ENCODE peak calls at places on chromosome 5, in nine cellular contexts. A, J, S, L, V, O, H, Y and U are unnamed samples.

GRCh38 chr5:58926549-58926948 is 343.7 kb downstream of the RAB3C start:
- DNase-seq in H (no peak), J (no peak), O (no peak), V (no peak), Y (no peak), S (no peak), L (no peak), A (no peak), U (no peak)

GRCh38 chr5:317086-317811 is 4.3 kb upstream of the AHRR start:
- DNase-seq in V (peak), A (no peak), S (peak), L (peak), J (no peak), H (no peak), O (peak), Y (peak), U (peak)

GRCh38 chr5:143338658-143339366 is 64.7 kb downstream of the NR3C1 start:
- DNase-seq in J (no peak), O (no peak), L (peak), H (no peak), Y (no peak), S (no peak), V (peak), A (no peak), U (no peak)

GRCh38 chr5:76724871-76725270 is 8.9 kb downstream of the F2R start:
- DNase-seq in L (peak), O (no peak), S (no peak), V (peak), Y (no peak), J (no peak), H (peak), A (no peak), U (no peak)

GRCh38 chr5:177498013-177498847 is 826 bp upstream of the PDLIM7 start:
- DNase-seq in J (no peak), Y (no peak), L (no peak), O (no peak), H (no peak), A (peak), S (peak), V (no peak), U (no peak)

GRCh38 chr5:135491552-135492318 is 39.6 kb upstream of the TIFAB start:
- DNase-seq in S (no peak), L (no peak), V (no peak), J (no peak), O (no peak), A (no peak), Y (no peak), H (no peak), U (no peak)

GRCh38 chr5:132093310-132093709 is 19.7 kb downstream of the CSF2 start:
- DNase-seq in J (no peak), L (no peak), S (no peak), Y (peak), A (no peak), H (no peak), O (no peak), V (no peak), U (no peak)

GRCh38 chr5:3414371-3414770 is 181.3 kb upstream of the IRX1 start:
- DNase-seq in S (no peak), O (no peak), Y (no peak), A (no peak), L (no peak), V (no peak), J (no peak), H (no peak), U (no peak)

GRCh38 chr5:138557677-138558076 is 14.6 kb upstream of the ETF1 start:
- DNase-seq in L (no peak), J (no peak), Y (no peak), O (no peak), A (no peak), S (no peak), V (no peak), H (no peak), U (no peak)

GRCh38 chr5:141326088-141326854 is 4.0 kb upstream of the PCDHGA1 start:
- DNase-seq in V (peak), J (peak), O (peak), S (peak), L (peak), H (no peak), A (peak), Y (peak), U (no peak)

GRCh38 chr5:137328418-137328937 is 170.6 kb downstream of the SPOCK1 start:
- DNase-seq in O (no peak), Y (no peak), L (no peak), V (no peak), J (no peak), S (no peak), H (no peak), A (no peak), U (no peak)

GRCh38 chr5:78103226-78103722 is 191.2 kb downstream of the AP3B1 start:
- DNase-seq in H (no peak), O (no peak), J (no peak), S (no peak), L (no peak), V (no peak), Y (no peak), A (no peak), U (no peak)

GRCh38 chr5:1568201-1568979 is 44.6 kb upstream of the LPCAT1 start:
- DNase-seq in A (no peak), O (no peak), V (peak), J (no peak), S (no peak), L (peak), Y (no peak), H (peak), U (no peak)

GRCh38 chr5:3606121-3606831 is 10.6 kb downstream of the IRX1 start:
- DNase-seq in A (no peak), L (no peak), O (no peak), V (no peak), S (no peak), Y (no peak), J (no peak), H (no peak), U (no peak)

GRCh38 chr5:9479361-9479760 is 66.5 kb downstream of the SEMA5A start:
- DNase-seq in O (no peak), A (no peak), H (peak), L (peak), S (no peak), Y (no peak), V (peak), J (no peak), U (no peak)

GRCh38 chr5:151598984-151599383 is 7.9 kb upstream of the FAT2 start:
- DNase-seq in O (no peak), Y (peak), S (no peak), J (no peak), L (no peak), V (no peak), A (no peak), H (no peak), U (no peak)